ENCODE peak calls at places on chromosomes 3 and 15, in four cellular contexts. One of them, this sample, is unnamed.

GRCh38 chr3:34011171-34012101 is 213.0 kb downstream of the PDCD6IP start:
- DNase-seq in A549: peak; percentile 51
- DNase-seq in SK-N-SH: no peak
- DNase-seq in GM23338: no peak
- DNase-seq in this sample: no peak

GRCh38 chr3:124993462-124993861 is 58.9 kb upstream of the MUC13 start:
- DNase-seq in SK-N-SH: no peak
- DNase-seq in GM23338: no peak
- DNase-seq in A549: no peak
- DNase-seq in this sample: no peak

GRCh38 chr15:33729648-33730047 is 238.6 kb upstream of the CHRM5 start:
- DNase-seq in SK-N-SH: peak; percentile 14
- DNase-seq in GM23338: peak; percentile 34
- DNase-seq in A549: peak; percentile 36
- DNase-seq in this sample: no peak

GRCh38 chr15:40477703-40478269 is 7.0 kb downstream of the CHST14 start:
- DNase-seq in A549: no peak
- DNase-seq in SK-N-SH: no peak
- DNase-seq in GM23338: no peak
- DNase-seq in this sample: no peak

GRCh38 chr3:151091685-151092352 is 6.4 kb downstream of the MED12L start:
- DNase-seq in SK-N-SH: no peak
- DNase-seq in A549: no peak
- DNase-seq in GM23338: no peak
- DNase-seq in this sample: no peak

GRCh38 chr3:132231633-132232032 is 85.6 kb upstream of the ACP3 start:
- DNase-seq in GM23338: no peak
- DNase-seq in A549: peak; percentile 33
- DNase-seq in SK-N-SH: no peak
- DNase-seq in this sample: no peak

GRCh38 chr3:41328916-41329315 is 129.6 kb downstream of the CTNNB1 start:
- DNase-seq in GM23338: no peak
- DNase-seq in A549: no peak
- DNase-seq in SK-N-SH: no peak
- DNase-seq in this sample: no peak

GRCh38 chr3:157160652-157161480 is 919 bp upstream of the CCNL1 start:
- DNase-seq in GM23338: peak; percentile 64
- DNase-seq in SK-N-SH: peak; percentile 73
- DNase-seq in A549: peak; percentile 87
- DNase-seq in this sample: peak; percentile 62

GRCh38 chr15:25693321-25694237 is 169.5 kb downstream of the ATP10A start:
- DNase-seq in GM23338: peak; percentile 64
- DNase-seq in SK-N-SH: peak; percentile 68
- DNase-seq in A549: peak; percentile 21
- DNase-seq in this sample: peak; percentile 9

GRCh38 chr3:40725026-40725425 is 200.3 kb downstream of the ZNF621 start:
- DNase-seq in A549: no peak
- DNase-seq in SK-N-SH: peak; percentile 25
- DNase-seq in GM23338: no peak
- DNase-seq in this sample: no peak

GRCh38 chr3:100978036-100978659 is 15.1 kb downstream of the ABI3BP start:
- DNase-seq in SK-N-SH: no peak
- DNase-seq in GM23338: no peak
- DNase-seq in A549: no peak
- DNase-seq in this sample: no peak

GRCh38 chr15:69593981-69594966 is 141.7 kb downstream of the RPLP1 start:
- DNase-seq in GM23338: no peak
- DNase-seq in SK-N-SH: no peak
- DNase-seq in A549: peak; percentile 98
- DNase-seq in this sample: no peak

GRCh38 chr3:12947504-12948369 is 106.4 kb upstream of the RPL32 start:
- DNase-seq in A549: no peak
- DNase-seq in SK-N-SH: no peak
- DNase-seq in GM23338: peak; percentile 51
- DNase-seq in this sample: no peak

GRCh38 chr15:99477745-99478525 is 87.8 kb upstream of the MEF2A start:
- DNase-seq in A549: no peak
- DNase-seq in GM23338: no peak
- DNase-seq in SK-N-SH: no peak
- DNase-seq in this sample: no peak

GRCh38 chr3:124837730-124838186 is 49.4 kb downstream of the ITGB5 start:
- DNase-seq in GM23338: no peak
- DNase-seq in A549: peak; percentile 99
- DNase-seq in SK-N-SH: peak; percentile 82
- DNase-seq in this sample: no peak

GRCh38 chr3:111012388-111013248 is 59.0 kb upstream of the NECTIN3 start:
- DNase-seq in GM23338: peak; percentile 64
- DNase-seq in SK-N-SH: peak; percentile 39
- DNase-seq in A549: peak; percentile 24
- DNase-seq in this sample: peak; percentile 24

GRCh38 chr15:55770261-55770660 is 27.3 kb upstream of the PRTG start:
- DNase-seq in GM23338: no peak
- DNase-seq in SK-N-SH: no peak
- DNase-seq in A549: no peak
- DNase-seq in this sample: no peak

GRCh38 chr15:85312486-85312885 is 67.9 kb upstream of the AKAP13 start:
- DNase-seq in SK-N-SH: no peak
- DNase-seq in A549: no peak
- DNase-seq in GM23338: peak; percentile 14
- DNase-seq in this sample: no peak

GRCh38 chr15:73258271-73259108 is 110.3 kb downstream of the HCN4 start:
- DNase-seq in GM23338: no peak
- DNase-seq in SK-N-SH: no peak
- DNase-seq in A549: no peak
- DNase-seq in this sample: no peak
- H3K4me2 ChIP-seq in GM23338: no peak overlapping the region
- H3K4me2 ChIP-seq in SK-N-SH: no peak overlapping the region
- H3K4me2 ChIP-seq in A549: no peak overlapping the region
- H3K4me2 ChIP-seq in this sample: no peak overlapping the region

GRCh38 chr3:5014431-5014830 is 35.2 kb downstream of the BHLHE40 start:
- DNase-seq in A549: no peak
- DNase-seq in SK-N-SH: no peak
- DNase-seq in GM23338: no peak
- DNase-seq in this sample: no peak

GRCh38 chr3:5013021-5013906 is 34.0 kb downstream of the BHLHE40 start:
- DNase-seq in GM23338: no peak
- DNase-seq in A549: peak; percentile 95
- DNase-seq in SK-N-SH: no peak
- DNase-seq in this sample: no peak

GRCh38 chr3:5011555-5012256 is 32.5 kb downstream of the BHLHE40 start:
- DNase-seq in A549: no peak
- DNase-seq in SK-N-SH: no peak
- DNase-seq in GM23338: no peak
- DNase-seq in this sample: peak; percentile 43

GRCh38 chr3:5010706-5011554 is 31.7 kb downstream of the BHLHE40 start:
- DNase-seq in SK-N-SH: no peak
- DNase-seq in A549: no peak
- DNase-seq in GM23338: no peak
- DNase-seq in this sample: no peak

DNA sequence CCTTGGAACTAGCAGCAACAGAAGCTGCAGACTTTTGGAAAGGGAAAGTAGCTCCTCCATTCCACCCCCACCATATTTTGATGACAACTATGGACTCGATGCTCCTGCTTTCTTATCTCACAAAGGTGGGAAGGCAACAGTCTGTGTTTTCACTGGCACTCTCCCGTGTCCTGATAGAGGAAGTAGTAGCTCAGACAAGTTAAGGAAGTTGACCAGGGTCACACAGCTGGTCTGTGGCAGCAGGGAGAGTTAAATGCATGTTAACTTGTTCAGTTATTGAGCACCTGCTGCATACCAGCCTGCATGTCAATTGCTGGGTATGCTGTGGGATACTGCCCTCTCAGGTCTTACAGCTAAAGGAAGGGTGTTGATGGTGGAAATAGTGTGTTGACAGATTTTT is 33.2 kb downstream of the BHLHE40 start:
- DNase-seq in GM23338: no peak
- DNase-seq in SK-N-SH: no peak
- DNase-seq in A549: no peak
- DNase-seq in this sample: no peak
- H3K4me2 ChIP-seq in GM23338: no peak overlapping the region
- H3K4me2 ChIP-seq in SK-N-SH: no peak overlapping the region
- H3K4me2 ChIP-seq in A549: peak overlapping the region; percentile 60
- H3K4me2 ChIP-seq in this sample: no peak overlapping the region

GRCh38 chr3:8900065-8900464 is 63.2 kb downstream of the RAD18 start:
- DNase-seq in SK-N-SH: no peak
- DNase-seq in A549: no peak
- DNase-seq in GM23338: peak; percentile 17
- DNase-seq in this sample: no peak
- H3K4me2 ChIP-seq in SK-N-SH: no peak overlapping the region
- H3K4me2 ChIP-seq in A549: no peak overlapping the region
- H3K4me2 ChIP-seq in GM23338: no peak overlapping the region
- H3K4me2 ChIP-seq in this sample: no peak overlapping the region

GRCh38 chr3:22399566-22399965 is 648.6 kb upstream of the ZNF385D start:
- DNase-seq in A549: no peak
- DNase-seq in GM23338: no peak
- DNase-seq in SK-N-SH: no peak
- DNase-seq in this sample: no peak

DNA sequence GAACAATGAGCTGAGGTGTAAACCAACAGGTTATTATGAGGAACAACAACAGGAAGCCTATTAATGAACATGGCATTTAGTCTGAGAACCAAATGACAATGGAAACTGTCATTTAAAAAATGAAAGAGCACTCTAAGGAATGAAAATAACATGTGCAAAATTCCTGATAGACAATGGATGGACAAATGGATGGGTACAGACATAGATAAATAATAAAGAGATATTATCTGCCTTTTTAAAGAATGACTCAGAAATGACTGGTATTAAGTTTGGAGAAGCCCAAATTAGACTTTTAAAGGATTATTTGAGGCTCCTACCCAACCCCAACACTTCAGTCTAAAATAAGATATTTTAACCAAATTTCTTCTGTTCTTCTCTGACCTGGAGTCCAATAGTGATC is 650.5 kb upstream of the ZNF385D start:
- DNase-seq in GM23338: no peak
- DNase-seq in A549: no peak
- DNase-seq in SK-N-SH: no peak
- DNase-seq in this sample: no peak
- H3K4me2 ChIP-seq in GM23338: no peak overlapping the region
- H3K4me2 ChIP-seq in A549: no peak overlapping the region
- H3K4me2 ChIP-seq in SK-N-SH: no peak overlapping the region
- H3K4me2 ChIP-seq in this sample: no peak overlapping the region

GRCh38 chr15:43505723-43506122 is 11.7 kb upstream of the MAP1A start:
- DNase-seq in A549: no peak
- DNase-seq in GM23338: no peak
- DNase-seq in SK-N-SH: no peak
- DNase-seq in this sample: no peak
- H3K4me2 ChIP-seq in A549: no peak overlapping the region
- H3K4me2 ChIP-seq in GM23338: no peak overlapping the region
- H3K4me2 ChIP-seq in SK-N-SH: no peak overlapping the region
- H3K4me2 ChIP-seq in this sample: no peak overlapping the region